ENCODE peak calls at places on chromosomes 1 and 21, in five cellular contexts. One of them, this sample, is unnamed.

GRCh38 chr21:32456497-32456918 is 44.0 kb downstream of the EVA1C start:
- DNase-seq in naive thymus-derived CD4-positive, alpha-beta T cell: no peak
- DNase-seq in SJSA1: peak; percentile 31
- DNase-seq in fibroblast of the aortic adventitia: peak; percentile 80
- DNase-seq in HEK293T: no peak
- DNase-seq in this sample: no peak

GRCh38 chr1:105793541-105794146 is 1262.8 kb upstream of the PRMT6 start:
- DNase-seq in fibroblast of the aortic adventitia: no peak
- DNase-seq in naive thymus-derived CD4-positive, alpha-beta T cell: no peak
- DNase-seq in HEK293T: peak; percentile 57
- DNase-seq in SJSA1: no peak
- DNase-seq in this sample: peak; percentile 7

GRCh38 chr21:41802684-41803083 is 35.8 kb upstream of the RIPK4 start:
- DNase-seq in HEK293T: no peak
- DNase-seq in fibroblast of the aortic adventitia: peak; percentile 48
- DNase-seq in SJSA1: no peak
- DNase-seq in naive thymus-derived CD4-positive, alpha-beta T cell: no peak
- DNase-seq in this sample: no peak

GRCh38 chr1:51558375-51558924 is 39.4 kb upstream of the EPS15 start:
- DNase-seq in fibroblast of the aortic adventitia: peak; percentile 96
- DNase-seq in SJSA1: peak; percentile 91
- DNase-seq in naive thymus-derived CD4-positive, alpha-beta T cell: no peak
- DNase-seq in HEK293T: no peak
- DNase-seq in this sample: peak; percentile 21

GRCh38 chr1:43315481-43315880 is 14.7 kb downstream of the TIE1 start:
- DNase-seq in SJSA1: no peak
- DNase-seq in fibroblast of the aortic adventitia: no peak
- DNase-seq in naive thymus-derived CD4-positive, alpha-beta T cell: no peak
- DNase-seq in HEK293T: no peak
- DNase-seq in this sample: no peak

GRCh38 chr1:28249013-28249870 is 10.1 kb upstream of the SESN2 start:
- DNase-seq in naive thymus-derived CD4-positive, alpha-beta T cell: peak; percentile 29
- DNase-seq in HEK293T: peak; percentile 40
- DNase-seq in SJSA1: no peak
- DNase-seq in fibroblast of the aortic adventitia: peak; percentile 87
- DNase-seq in this sample: no peak

GRCh38 chr1:46300673-46301405 is 2.6 kb downstream of the LRRC41 start:
- DNase-seq in SJSA1: peak; percentile 36
- DNase-seq in fibroblast of the aortic adventitia: peak; percentile 63
- DNase-seq in naive thymus-derived CD4-positive, alpha-beta T cell: no peak
- DNase-seq in HEK293T: no peak
- DNase-seq in this sample: no peak

GRCh38 chr1:17168480-17168878 is 36.4 kb upstream of the PADI1 start:
- DNase-seq in HEK293T: no peak
- DNase-seq in SJSA1: peak; percentile 93
- DNase-seq in fibroblast of the aortic adventitia: peak; percentile 82
- DNase-seq in naive thymus-derived CD4-positive, alpha-beta T cell: no peak
- DNase-seq in this sample: no peak

GRCh38 chr1:9010781-9011323 is 15.4 kb downstream of the SLC2A7 start:
- DNase-seq in HEK293T: no peak
- DNase-seq in SJSA1: no peak
- DNase-seq in naive thymus-derived CD4-positive, alpha-beta T cell: no peak
- DNase-seq in fibroblast of the aortic adventitia: no peak
- DNase-seq in this sample: no peak

GRCh38 chr1:234331511-234331910 is 41.7 kb upstream of the COA6 start:
- DNase-seq in HEK293T: no peak
- DNase-seq in SJSA1: no peak
- DNase-seq in fibroblast of the aortic adventitia: peak; percentile 36
- DNase-seq in naive thymus-derived CD4-positive, alpha-beta T cell: no peak
- DNase-seq in this sample: no peak

GRCh38 chr1:156497078-156497742 is 3.4 kb downstream of the MEF2D start:
- DNase-seq in HEK293T: no peak
- DNase-seq in SJSA1: no peak
- DNase-seq in naive thymus-derived CD4-positive, alpha-beta T cell: no peak
- DNase-seq in fibroblast of the aortic adventitia: no peak
- DNase-seq in this sample: no peak

GRCh38 chr1:56576880-56577858 is 2.2 kb downstream of the PLPP3 start:
- DNase-seq in fibroblast of the aortic adventitia: peak; percentile 62
- DNase-seq in HEK293T: peak; percentile 53
- DNase-seq in naive thymus-derived CD4-positive, alpha-beta T cell: no peak
- DNase-seq in SJSA1: peak; percentile 55
- DNase-seq in this sample: peak; percentile 43

GRCh38 chr1:89126602-89127001 is 688 bp upstream of the GBP2 start:
- DNase-seq in naive thymus-derived CD4-positive, alpha-beta T cell: no peak
- DNase-seq in SJSA1: no peak
- DNase-seq in fibroblast of the aortic adventitia: no peak
- DNase-seq in HEK293T: no peak
- DNase-seq in this sample: no peak

GRCh38 chr1:81594211-81594610 is 206.5 kb upstream of the ADGRL2 start:
- DNase-seq in naive thymus-derived CD4-positive, alpha-beta T cell: no peak
- DNase-seq in fibroblast of the aortic adventitia: no peak
- DNase-seq in HEK293T: no peak
- DNase-seq in SJSA1: no peak
- DNase-seq in this sample: no peak

GRCh38 chr21:44529011-44529421 is 11.0 kb downstream of the KRTAP10-1 start:
- DNase-seq in fibroblast of the aortic adventitia: no peak
- DNase-seq in HEK293T: no peak
- DNase-seq in SJSA1: no peak
- DNase-seq in naive thymus-derived CD4-positive, alpha-beta T cell: no peak
- DNase-seq in this sample: no peak

GRCh38 chr1:45266151-45266801 is 59.9 kb upstream of the ZSWIM5 start:
- DNase-seq in fibroblast of the aortic adventitia: peak; percentile 95
- DNase-seq in naive thymus-derived CD4-positive, alpha-beta T cell: no peak
- DNase-seq in SJSA1: peak; percentile 84
- DNase-seq in HEK293T: no peak
- DNase-seq in this sample: peak; percentile 10

GRCh38 chr1:9016455-9016854 is 9.8 kb downstream of the SLC2A7 start:
- DNase-seq in fibroblast of the aortic adventitia: no peak
- DNase-seq in HEK293T: no peak
- DNase-seq in SJSA1: no peak
- DNase-seq in naive thymus-derived CD4-positive, alpha-beta T cell: no peak
- DNase-seq in this sample: no peak

GRCh38 chr1:32151319-32151787 is 28.1 kb upstream of the TXLNA start:
- DNase-seq in SJSA1: peak; percentile 26
- DNase-seq in fibroblast of the aortic adventitia: peak; percentile 59
- DNase-seq in HEK293T: peak; percentile 43
- DNase-seq in naive thymus-derived CD4-positive, alpha-beta T cell: no peak
- DNase-seq in this sample: peak; percentile 51

GRCh38 chr1:35857830-35858229 is 25.2 kb upstream of the AGO1 start:
- DNase-seq in fibroblast of the aortic adventitia: peak; percentile 39
- DNase-seq in naive thymus-derived CD4-positive, alpha-beta T cell: no peak
- DNase-seq in SJSA1: no peak
- DNase-seq in HEK293T: no peak
- DNase-seq in this sample: no peak

This sample was measured in H54.